ENCODE peak calls at places on chromosomes 16 and 17, in six cellular contexts. One of them, this sample, is unnamed. For H3K36me3, the result is how much of the 10 kb centered on the place peaks cover.

GRCh38 chr16:80931985-80932720 is 74.5 kb downstream of the CMC2 start:
- DNase-seq in Panc1: no peak
- DNase-seq in Peyer's patch: peak
- DNase-seq in left lung: peak
- DNase-seq in NT2/D1: peak
- DNase-seq in effector memory CD4-positive, alpha-beta T cell: no peak
- DNase-seq in this sample: no peak

GRCh38 chr17:45313927-45314760 is 2.7 kb downstream of the MAP3K14 start:
- DNase-seq in Panc1: no peak
- DNase-seq in Peyer's patch: no peak
- DNase-seq in left lung: no peak
- DNase-seq in NT2/D1: no peak
- DNase-seq in effector memory CD4-positive, alpha-beta T cell: no peak
- DNase-seq in this sample: no peak

GRCh38 chr17:43812396-43813265 is 20.3 kb downstream of the MPP3 start:
- DNase-seq in Panc1: no peak
- DNase-seq in Peyer's patch: no peak
- DNase-seq in left lung: no peak
- DNase-seq in NT2/D1: no peak
- DNase-seq in effector memory CD4-positive, alpha-beta T cell: no peak
- DNase-seq in this sample: no peak

GRCh38 chr17:44235583-44235936 is 16.1 kb upstream of the UBTF start:
- DNase-seq in Panc1: peak
- DNase-seq in Peyer's patch: no peak
- DNase-seq in left lung: no peak
- DNase-seq in NT2/D1: no peak
- DNase-seq in effector memory CD4-positive, alpha-beta T cell: no peak
- DNase-seq in this sample: peak

GRCh38 chr17:20095366-20096080 is 86.4 kb downstream of the SPECC1 start:
- DNase-seq in Panc1: no peak
- DNase-seq in Peyer's patch: no peak
- DNase-seq in left lung: no peak
- DNase-seq in NT2/D1: peak
- DNase-seq in effector memory CD4-positive, alpha-beta T cell: no peak
- DNase-seq in this sample: no peak

GRCh38 chr17:75720656-75721462 is at the start of gene ITGB4:
- DNase-seq in Panc1: no peak
- DNase-seq in Peyer's patch: peak
- DNase-seq in left lung: peak
- DNase-seq in NT2/D1: no peak
- DNase-seq in effector memory CD4-positive, alpha-beta T cell: peak
- DNase-seq in this sample: peak

GRCh38 chr16:3266873-3267537 is 10.6 kb upstream of the MEFV start:
- DNase-seq in Panc1: peak
- DNase-seq in Peyer's patch: no peak
- DNase-seq in left lung: no peak
- DNase-seq in NT2/D1: no peak
- DNase-seq in effector memory CD4-positive, alpha-beta T cell: no peak
- DNase-seq in this sample: no peak

GRCh38 chr17:6455321-6455705 is 11.1 kb downstream of the PIMREG start:
- DNase-seq in Panc1: no peak
- DNase-seq in Peyer's patch: peak
- DNase-seq in left lung: no peak
- DNase-seq in NT2/D1: no peak
- DNase-seq in effector memory CD4-positive, alpha-beta T cell: no peak
- DNase-seq in this sample: no peak

GRCh38 chr16:72168365-72168764 is 3.6 kb downstream of the PMFBP1 start:
- DNase-seq in Panc1: no peak
- DNase-seq in Peyer's patch: no peak
- DNase-seq in left lung: no peak
- DNase-seq in NT2/D1: no peak
- DNase-seq in effector memory CD4-positive, alpha-beta T cell: no peak
- DNase-seq in this sample: no peak

DNA sequence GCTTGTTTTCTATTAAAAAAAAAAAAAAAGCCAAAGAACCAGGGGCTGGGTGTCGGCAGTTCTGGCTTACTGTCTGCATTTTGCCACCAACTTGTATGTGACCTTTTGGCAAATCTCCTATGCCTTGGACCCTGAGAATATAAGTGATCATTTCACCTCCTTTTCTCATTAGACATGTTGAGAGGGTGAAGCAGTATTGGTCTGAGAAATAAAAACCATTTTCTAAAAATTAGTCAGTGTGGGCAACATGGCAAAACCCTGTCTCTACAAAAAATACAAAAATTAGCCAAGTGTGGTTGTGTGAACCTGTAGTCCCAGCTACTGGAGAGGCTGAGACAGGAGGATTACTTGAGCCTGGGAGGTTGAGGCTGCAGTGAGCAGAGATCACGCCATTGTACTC is 89.0 kb upstream of the CACNG3 start:
- DNase-seq in Panc1: no peak
- DNase-seq in Peyer's patch: no peak
- DNase-seq in left lung: no peak
- DNase-seq in NT2/D1: no peak
- DNase-seq in effector memory CD4-positive, alpha-beta T cell: no peak
- DNase-seq in this sample: no peak
- H3K36me3 ChIP-seq in Panc1: under half
- H3K36me3 ChIP-seq in Peyer's patch: under half
- H3K36me3 ChIP-seq in left lung: under half
- H3K36me3 ChIP-seq in NT2/D1: under half
- H3K36me3 ChIP-seq in effector memory CD4-positive, alpha-beta T cell: under half
- H3K36me3 ChIP-seq in this sample: under half

GRCh38 chr16:14419817-14420216 is 210.2 kb downstream of the PARN start:
- DNase-seq in Panc1: no peak
- DNase-seq in Peyer's patch: no peak
- DNase-seq in left lung: no peak
- DNase-seq in NT2/D1: no peak
- DNase-seq in effector memory CD4-positive, alpha-beta T cell: no peak
- DNase-seq in this sample: no peak
- H3K36me3 ChIP-seq in Panc1: under half
- H3K36me3 ChIP-seq in Peyer's patch: under half
- H3K36me3 ChIP-seq in left lung: under half
- H3K36me3 ChIP-seq in NT2/D1: under half
- H3K36me3 ChIP-seq in effector memory CD4-positive, alpha-beta T cell: under half
- H3K36me3 ChIP-seq in this sample: under half

GRCh38 chr16:10447289-10447688 is 61.4 kb downstream of the ATF7IP2 start:
- DNase-seq in Panc1: no peak
- DNase-seq in Peyer's patch: no peak
- DNase-seq in left lung: no peak
- DNase-seq in NT2/D1: no peak
- DNase-seq in effector memory CD4-positive, alpha-beta T cell: no peak
- DNase-seq in this sample: no peak
- H3K36me3 ChIP-seq in Panc1: under half
- H3K36me3 ChIP-seq in Peyer's patch: under half
- H3K36me3 ChIP-seq in left lung: under half
- H3K36me3 ChIP-seq in NT2/D1: half or more
- H3K36me3 ChIP-seq in effector memory CD4-positive, alpha-beta T cell: half or more
- H3K36me3 ChIP-seq in this sample: under half

DNA sequence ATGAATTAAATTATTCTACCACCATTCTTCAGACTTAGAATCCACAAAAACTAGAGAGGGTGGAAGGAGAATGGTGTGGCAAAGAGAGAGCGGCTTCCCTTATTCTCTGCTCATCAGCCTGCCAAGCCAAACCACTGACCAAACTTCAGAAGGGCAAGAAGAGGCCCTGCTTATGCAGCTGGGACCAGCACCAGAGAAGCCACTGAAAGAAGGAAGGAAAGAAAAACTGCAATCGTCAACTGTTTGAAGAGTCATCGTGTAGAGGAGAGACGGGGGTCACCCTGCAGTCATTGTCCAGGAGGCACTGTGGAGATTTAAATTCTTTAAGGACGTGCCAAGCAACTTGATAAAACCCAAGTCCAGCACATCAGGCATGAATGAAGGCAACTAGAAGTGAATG is 15.6 kb downstream of the PMP22 start:
- DNase-seq in Panc1: no peak
- DNase-seq in Peyer's patch: no peak
- DNase-seq in left lung: no peak
- DNase-seq in NT2/D1: no peak
- DNase-seq in effector memory CD4-positive, alpha-beta T cell: no peak
- DNase-seq in this sample: no peak
- H3K36me3 ChIP-seq in Panc1: under half
- H3K36me3 ChIP-seq in Peyer's patch: under half
- H3K36me3 ChIP-seq in left lung: under half
- H3K36me3 ChIP-seq in NT2/D1: half or more
- H3K36me3 ChIP-seq in effector memory CD4-positive, alpha-beta T cell: under half
- H3K36me3 ChIP-seq in this sample: under half

DNA sequence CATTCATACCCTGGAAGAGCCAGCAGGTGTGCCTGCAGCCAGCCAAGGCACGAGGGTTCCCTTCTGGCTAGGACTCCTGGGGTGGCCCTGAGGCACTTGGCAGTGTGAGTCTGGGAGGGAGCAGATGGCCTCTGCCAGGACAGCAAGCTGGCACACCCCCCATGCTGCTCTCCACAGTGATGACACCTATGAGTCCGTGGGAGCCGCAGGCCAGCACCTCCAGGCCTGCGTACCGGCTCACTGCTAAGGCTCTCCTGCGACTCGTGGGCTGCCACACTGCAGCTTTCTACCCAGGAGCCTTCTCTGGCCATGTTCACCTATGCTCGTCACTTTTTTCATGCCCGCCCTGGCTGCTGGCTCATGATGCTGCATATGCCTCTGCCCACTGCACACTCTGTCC is 68.1 kb downstream of the NDEL1 start:
- DNase-seq in Panc1: no peak
- DNase-seq in Peyer's patch: no peak
- DNase-seq in left lung: no peak
- DNase-seq in NT2/D1: no peak
- DNase-seq in effector memory CD4-positive, alpha-beta T cell: no peak
- DNase-seq in this sample: no peak
- H3K36me3 ChIP-seq in Panc1: under half
- H3K36me3 ChIP-seq in Peyer's patch: under half
- H3K36me3 ChIP-seq in left lung: under half
- H3K36me3 ChIP-seq in NT2/D1: half or more
- H3K36me3 ChIP-seq in effector memory CD4-positive, alpha-beta T cell: under half
- H3K36me3 ChIP-seq in this sample: half or more

GRCh38 chr17:12680407-12680897 is 14.8 kb downstream of the MYOCD start:
- DNase-seq in Panc1: no peak
- DNase-seq in Peyer's patch: no peak
- DNase-seq in left lung: no peak
- DNase-seq in NT2/D1: no peak
- DNase-seq in effector memory CD4-positive, alpha-beta T cell: no peak
- DNase-seq in this sample: no peak

GRCh38 chr17:12686486-12686885 is 20.8 kb downstream of the MYOCD start:
- DNase-seq in Panc1: no peak
- DNase-seq in Peyer's patch: no peak
- DNase-seq in left lung: no peak
- DNase-seq in NT2/D1: no peak
- DNase-seq in effector memory CD4-positive, alpha-beta T cell: no peak
- DNase-seq in this sample: no peak

GRCh38 chr17:12680993-12681392 is 15.3 kb downstream of the MYOCD start:
- DNase-seq in Panc1: no peak
- DNase-seq in Peyer's patch: no peak
- DNase-seq in left lung: no peak
- DNase-seq in NT2/D1: no peak
- DNase-seq in effector memory CD4-positive, alpha-beta T cell: no peak
- DNase-seq in this sample: no peak

GRCh38 chr17:12688382-12688781 is 22.7 kb downstream of the MYOCD start:
- DNase-seq in Panc1: no peak
- DNase-seq in Peyer's patch: no peak
- DNase-seq in left lung: no peak
- DNase-seq in NT2/D1: no peak
- DNase-seq in effector memory CD4-positive, alpha-beta T cell: no peak
- DNase-seq in this sample: no peak

GRCh38 chr17:12683299-12683698 is 17.6 kb downstream of the MYOCD start:
- DNase-seq in Panc1: no peak
- DNase-seq in Peyer's patch: no peak
- DNase-seq in left lung: no peak
- DNase-seq in NT2/D1: no peak
- DNase-seq in effector memory CD4-positive, alpha-beta T cell: no peak
- DNase-seq in this sample: no peak
- H3K36me3 ChIP-seq in Panc1: under half
- H3K36me3 ChIP-seq in Peyer's patch: under half
- H3K36me3 ChIP-seq in left lung: under half
- H3K36me3 ChIP-seq in NT2/D1: under half
- H3K36me3 ChIP-seq in effector memory CD4-positive, alpha-beta T cell: under half
- H3K36me3 ChIP-seq in this sample: under half